ENCODE peak calls at places on chromosomes 4 and X, in nine cellular contexts. X is endothelial cell of umbilical vein; I is body of pancreas; H is testis; J is GM23248; C is adrenal gland; G is tibial artery; Q is sigmoid colon; U is CD8-positive, alpha-beta memory T cell. O is an unnamed sample. For H3K27me3 and H3K4me1, the result is how much of the 10 kb centered on the place peaks cover.

GRCh38 chr4:16952462-16952871 is 54.0 kb upstream of the LDB2 start:
- DNase-seq in U (no peak), J (peak), G (no peak), C (no peak), I (no peak), X (peak), H (no peak), Q (no peak), O (no peak)

GRCh38 chrX:18833071-18833731 is 125.8 kb downstream of the PPEF1 start:
- DNase-seq in I (no peak), Q (peak), U (no peak), C (peak), J (peak), G (peak), X (no peak), H (peak), O (no peak)

GRCh38 chrX:153669174-153669890 is 4.3 kb downstream of the PNCK start:
- DNase-seq in U (peak), J (peak), X (no peak), H (no peak), G (no peak), I (no peak), C (no peak), Q (peak), O (no peak)

GRCh38 chr4:687975-688694 is 816 bp downstream of the SLC49A3 start:
- DNase-seq in G (no peak), I (peak), J (no peak), X (no peak), U (no peak), H (no peak), Q (no peak), C (peak), O (no peak)

GRCh38 chrX:113260474-113260873 is 419.8 kb upstream of the AMOT start:
- DNase-seq in X (peak), G (no peak), H (no peak), J (peak), Q (no peak), U (no peak), C (no peak), I (no peak), O (no peak)

GRCh38 chrX:17736478-17736855 is 826 bp upstream of the SCML1 start:
- DNase-seq in I (no peak), G (no peak), H (no peak), Q (no peak), J (peak), X (no peak), C (no peak), U (no peak), O (no peak)

GRCh38 chrX:131677655-131678628 is 134.1 kb downstream of the OR13H1 start:
- DNase-seq in H (peak), I (peak), C (peak), J (peak), G (no peak), U (no peak), Q (no peak), X (peak), O (no peak)

GRCh38 chr4:106245176-106245575 is 70.8 kb downstream of the TBCK start:
- DNase-seq in Q (no peak), C (no peak), I (no peak), G (no peak), U (no peak), X (peak), J (no peak), H (no peak), O (no peak)

GRCh38 chr4:184253072-184253420 is 35.4 kb upstream of the ENPP6 start:
- DNase-seq in X (no peak), J (no peak), U (no peak), H (no peak), C (no peak), I (no peak), Q (no peak), G (no peak), O (no peak)

GRCh38 chrX:73581002-73581628 is 18.1 kb downstream of the CHIC1 start:
- DNase-seq in X (peak), G (no peak), Q (no peak), U (no peak), I (no peak), H (no peak), C (no peak), J (no peak), O (no peak)

GRCh38 chr4:145098675-145099037 is 545 bp downstream of the ABCE1 start:
- DNase-seq in G (peak), H (peak), Q (peak), X (peak), C (peak), U (peak), J (peak), I (peak), O (peak)

GRCh38 chr4:182276214-182277109 is 33.3 kb downstream of the TENM3 start:
- DNase-seq in H (no peak), Q (no peak), J (no peak), X (no peak), G (no peak), U (no peak), C (no peak), I (no peak), O (no peak)

GRCh38 chr4:43776371-43776770 is 672.2 kb downstream of the KCTD8 start:
- DNase-seq in C (no peak), U (no peak), X (peak), I (no peak), G (no peak), J (peak), Q (no peak), H (no peak), O (no peak)

GRCh38 chr4:4857001-4857808 is 2.3 kb upstream of the MSX1 start:
- DNase-seq in H (no peak), C (no peak), G (no peak), Q (peak), X (no peak), I (no peak), U (no peak), J (no peak), O (no peak)

GRCh38 chr4:57442834-57443291 is 332.7 kb upstream of the IGFBP7 start:
- DNase-seq in C (peak), I (peak), J (peak), Q (no peak), U (no peak), X (peak), H (peak), G (peak), O (peak)

GRCh38 chr4:106365613-106366012 is 3.0 kb downstream of the GIMD1 start:
- DNase-seq in X (peak), I (no peak), H (no peak), Q (no peak), G (no peak), U (no peak), J (peak), C (peak), O (peak)

GRCh38 chrX:144681501-144681900 is 565.8 kb upstream of the SPANXN1 start:
- DNase-seq in X (no peak), J (no peak), Q (no peak), G (no peak), U (no peak), I (no peak), C (no peak), H (no peak), O (no peak)

GRCh38 chr4:20318899-20319291 is 67.2 kb downstream of the SLIT2 start:
- DNase-seq in J (no peak), X (no peak), C (no peak), U (no peak), G (no peak), Q (no peak), H (no peak), I (no peak), O (no peak)

GRCh38 chr4:145823743-145824142 is 114.9 kb downstream of the ZNF827 start:
- DNase-seq in G (no peak), I (no peak), U (no peak), C (no peak), H (no peak), J (no peak), Q (no peak), X (no peak), O (no peak)

GRCh38 chrX:15468036-15468435 is 25.1 kb downstream of the PIR start:
- DNase-seq in X (peak), C (peak), U (no peak), J (peak), Q (no peak), H (no peak), G (peak), I (peak), O (peak)

GRCh38 chrX:24990585-24990984 is 25.2 kb downstream of the ARX start:
- DNase-seq in H (no peak), C (no peak), G (no peak), X (no peak), Q (no peak), J (no peak), U (no peak), I (no peak), O (no peak)

GRCh38 chr4:110620352-110621327 is 2.2 kb downstream of the PITX2 start:
- DNase-seq in U (no peak), Q (no peak), X (peak), G (no peak), I (no peak), J (no peak), H (no peak), C (no peak), O (no peak)
- H3K4me3 ChIP-seq in U (no peak), Q (peak), X (no peak), G (peak), I (no peak), J (no peak), H (peak), C (no peak), O (no peak)

GRCh38 chr4:8738471-8738931 is 133.1 kb downstream of the HMX1 start:
- DNase-seq in Q (peak), H (no peak), X (no peak), G (no peak), I (peak), J (no peak), C (no peak), U (no peak), O (no peak)

GRCh38 chr4:8741513-8742226 is 130.0 kb downstream of the HMX1 start:
- DNase-seq in C (no peak), U (no peak), H (peak), J (no peak), I (peak), G (no peak), X (no peak), Q (peak), O (peak)

GRCh38 chr4:8740666-8741395 is 130.8 kb downstream of the HMX1 start:
- DNase-seq in C (no peak), J (no peak), U (no peak), Q (peak), H (no peak), G (no peak), X (no peak), I (peak), O (no peak)

GRCh38 chr4:8739357-8739756 is 132.3 kb downstream of the HMX1 start:
- DNase-seq in C (no peak), U (no peak), X (no peak), H (no peak), G (no peak), J (no peak), I (no peak), Q (peak), O (no peak)

GRCh38 chr4:8739820-8740665 is 131.6 kb downstream of the HMX1 start:
- DNase-seq in C (no peak), X (no peak), I (peak), H (no peak), J (no peak), U (no peak), G (no peak), Q (peak), O (peak)
- H3K27me3 ChIP-seq in C (under half), X (under half), I (under half), H (under half), J (under half), U (under half), G (under half), Q (under half), O (under half)

GRCh38 chr4:108982359-108982758 is 219.5 kb upstream of the ETNPPL start:
- DNase-seq in H (no peak), U (no peak), C (no peak), G (no peak), Q (no peak), J (no peak), X (no peak), I (no peak), O (no peak)
- H3K4me1 ChIP-seq in H (under half), U (under half), C (under half), G (under half), Q (under half), J (under half), X (under half), I (under half), O (under half)

GRCh38 chrX:48897157-48897620 is 379 bp downstream of the TIMM17B start:
- DNase-seq in C (peak), Q (peak), H (peak), G (peak), I (peak), U (peak), X (peak), J (peak), O (peak)

GRCh38 chrX:48897621-48898306 is at the start of the genes PQBP1 and TIMM17B:
- DNase-seq in H (peak), J (peak), G (peak), C (peak), Q (peak), I (peak), X (peak), U (peak), O (peak)

GRCh38 chrX:48899078-48899410 is 1.3 kb downstream of the PQBP1 start:
- DNase-seq in U (no peak), Q (no peak), I (no peak), G (no peak), X (no peak), J (no peak), H (no peak), C (no peak), O (no peak)

GRCh38 chrX:48894891-48895290 is 2.7 kb downstream of the TIMM17B start:
- DNase-seq in H (no peak), C (no peak), U (no peak), G (no peak), I (no peak), J (no peak), X (no peak), Q (no peak), O (no peak)

GRCh38 chrX:48896611-48897011 is 957 bp downstream of the TIMM17B start:
- DNase-seq in Q (no peak), I (no peak), U (no peak), H (no peak), G (no peak), C (no peak), X (no peak), J (peak), O (no peak)
- H3K4me3 ChIP-seq in Q (peak), I (no peak), U (peak), H (peak), G (peak), C (peak), X (peak), J (peak), O (peak)

DNA sequence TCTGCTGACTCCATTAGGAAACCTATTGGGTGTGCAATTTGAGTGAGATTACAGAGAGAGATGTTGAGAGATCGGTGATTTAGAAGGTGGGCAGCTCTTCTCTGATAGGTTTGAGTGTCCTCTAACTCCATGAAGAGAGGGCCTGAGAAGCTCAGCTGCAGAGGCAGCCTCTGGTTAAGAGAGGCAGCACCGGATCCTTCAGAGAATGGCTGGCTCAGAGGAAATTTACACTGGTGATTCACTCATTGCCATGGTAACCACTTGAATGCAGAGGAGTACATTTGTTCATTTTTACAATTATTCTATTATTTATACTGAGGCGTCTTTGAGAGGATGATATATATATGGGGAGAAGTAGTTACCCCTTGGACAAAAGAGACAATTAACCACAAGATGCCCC is 171.7 kb downstream of the PDGFRA start:
- DNase-seq in U (no peak), C (peak), X (peak), G (no peak), I (no peak), Q (no peak), H (no peak), J (peak), O (no peak)
- H3K27me3 ChIP-seq in U (under half), C (under half), X (under half), G (under half), I (under half), Q (under half), H (under half), J (under half), O (under half)

GRCh38 chr4:123418486-123418931 is 21.9 kb downstream of the SPRY1 start:
- DNase-seq in J (peak), I (no peak), H (no peak), G (no peak), X (peak), C (no peak), U (no peak), Q (no peak), O (peak)

GRCh38 chr4:123419885-123420743 is 23.5 kb downstream of the SPRY1 start:
- DNase-seq in Q (no peak), U (no peak), J (no peak), C (no peak), G (no peak), X (no peak), I (no peak), H (peak), O (no peak)

GRCh38 chr4:123421942-123422781 is 25.6 kb downstream of the SPRY1 start:
- DNase-seq in I (no peak), J (no peak), G (no peak), X (no peak), Q (no peak), U (no peak), C (no peak), H (no peak), O (no peak)

GRCh38 chr4:123423819-123424218 is 27.2 kb downstream of the SPRY1 start:
- DNase-seq in I (no peak), G (no peak), Q (no peak), X (no peak), U (no peak), H (no peak), C (no peak), J (no peak), O (no peak)

DNA sequence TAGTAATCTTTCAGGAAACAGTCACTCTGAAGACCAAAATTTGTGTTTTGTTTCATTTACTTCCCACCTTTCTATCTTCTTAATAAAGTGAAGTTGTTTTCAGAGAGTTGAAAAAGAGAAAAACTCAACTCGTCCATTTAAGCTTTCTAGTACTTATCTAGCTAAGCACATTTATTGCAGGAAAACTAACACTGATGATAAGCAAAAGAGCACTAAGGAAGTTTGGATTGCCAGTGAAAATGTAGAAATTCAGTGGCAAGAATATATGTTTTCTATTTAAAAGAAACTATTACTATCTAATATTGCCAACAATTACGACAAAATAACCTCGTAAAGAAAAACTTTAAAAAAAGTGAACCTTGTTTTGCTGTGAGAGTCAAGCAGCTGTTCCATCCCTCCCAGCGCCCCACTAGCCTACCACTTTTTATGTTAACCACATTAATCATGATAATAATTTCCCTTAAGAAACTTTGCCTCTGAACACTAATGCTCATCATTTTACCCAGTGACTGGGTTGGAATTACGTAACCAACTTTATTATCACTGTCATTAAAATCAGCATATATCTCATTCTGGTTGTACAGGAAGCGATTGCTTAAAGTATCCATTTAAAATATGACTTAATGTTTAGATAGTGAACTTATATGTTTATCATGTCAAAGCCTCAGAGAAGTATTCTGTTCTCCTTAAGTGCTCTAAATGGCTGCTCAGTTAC is 24.8 kb downstream of the SPRY1 start:
- DNase-seq in U (no peak), X (peak), C (no peak), G (no peak), J (peak), H (no peak), Q (no peak), I (no peak), O (no peak)
- H3K4me1 ChIP-seq in U (under half), X (under half), C (under half), G (under half), J (under half), H (under half), Q (under half), I (under half), O (under half)

DNA sequence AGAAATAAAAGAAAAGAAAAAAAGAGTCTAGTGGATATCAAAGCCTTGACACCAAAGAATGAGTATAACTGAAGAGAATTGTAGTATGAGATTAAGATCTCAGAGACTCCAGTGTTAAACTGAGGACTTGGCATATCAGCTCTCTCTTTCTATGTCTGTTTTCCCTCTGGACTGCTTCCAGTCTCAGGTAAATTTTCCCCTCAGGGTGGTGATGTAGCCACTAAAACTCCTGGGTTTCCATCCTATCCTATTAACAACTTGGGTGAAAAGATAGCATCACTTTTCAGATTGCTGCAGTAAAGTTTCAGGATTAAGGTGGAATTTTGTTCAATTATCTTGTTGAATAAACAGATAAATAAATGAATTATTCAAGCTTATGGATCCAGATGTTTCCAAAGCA is 85.7 kb downstream of the ATP10D start:
- DNase-seq in C (no peak), I (no peak), Q (no peak), U (no peak), J (no peak), G (no peak), H (no peak), X (no peak), O (no peak)
- H3K4me3 ChIP-seq in C (no peak), I (no peak), Q (no peak), U (no peak), J (no peak), G (no peak), H (no peak), X (no peak), O (no peak)

GRCh38 chrX:130109429-130110378 is 593 bp downstream of the ELF4 start:
- DNase-seq in X (no peak), H (no peak), U (no peak), I (no peak), Q (peak), J (peak), G (no peak), C (no peak), O (no peak)
- H3K27me3 ChIP-seq in X (under half), H (under half), U (under half), I (under half), Q (under half), J (under half), G (under half), C (under half), O (under half)

DNA sequence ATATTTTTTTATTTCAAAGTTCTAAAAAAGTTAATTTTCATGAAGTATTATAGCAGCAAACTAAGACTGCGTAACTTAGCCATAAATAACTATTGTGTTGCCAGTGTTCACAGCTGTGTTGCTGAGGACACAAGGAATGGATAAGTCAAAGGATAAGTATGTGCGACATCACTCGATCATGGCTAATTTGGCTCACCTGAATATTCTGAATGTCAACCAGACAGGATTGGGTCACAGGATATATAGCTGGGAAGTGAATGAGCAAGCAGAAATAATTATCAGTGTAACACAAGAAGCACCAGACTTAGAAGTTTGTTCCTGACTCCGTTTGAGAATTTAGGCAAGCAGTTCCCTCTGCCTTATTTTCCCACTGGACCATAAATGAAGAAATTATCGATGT is 33.9 kb downstream of the PRDM8 start:
- DNase-seq in H (no peak), U (no peak), C (no peak), I (no peak), J (no peak), G (no peak), X (no peak), Q (no peak), O (no peak)
- H3K4me1 ChIP-seq in H (under half), U (under half), C (under half), I (under half), J (under half), G (under half), X (under half), Q (under half), O (under half)

GRCh38 chr4:41364871-41365270 is 108.1 kb downstream of the UCHL1 start:
- DNase-seq in U (no peak), G (no peak), I (no peak), H (no peak), X (no peak), J (peak), Q (no peak), C (peak), O (no peak)

GRCh38 chr4:41365726-41366125 is 109.0 kb downstream of the UCHL1 start:
- DNase-seq in J (no peak), U (no peak), G (no peak), H (no peak), I (no peak), C (no peak), X (no peak), Q (no peak), O (no peak)

GRCh38 chr4:41362647-41363383 is 106.1 kb downstream of the UCHL1 start:
- DNase-seq in G (no peak), I (no peak), U (no peak), J (peak), C (peak), X (no peak), H (no peak), Q (no peak), O (no peak)

GRCh38 chr4:41361831-41362646 is 105.3 kb downstream of the UCHL1 start:
- DNase-seq in I (no peak), H (no peak), G (no peak), C (peak), U (no peak), X (peak), J (peak), Q (no peak), O (no peak)

GRCh38 chr4:41363384-41363981 is 106.8 kb downstream of the UCHL1 start:
- DNase-seq in H (peak), U (no peak), J (peak), Q (no peak), G (peak), I (no peak), C (peak), X (peak), O (peak)
- H3K4me3 ChIP-seq in H (no peak), U (no peak), J (peak), Q (no peak), G (peak), I (no peak), C (peak), X (no peak), O (no peak)

O was measured in SJSA1.